ENCODE peak calls at places on chromosome 3, in nine cellular contexts. U, A, F, E, G, D, T, V and Q are unnamed samples.

GRCh38 chr3:52216585-52217408 is 8.6 kb downstream of the TLR9 start:
- DNase-seq in U (no peak), T (peak), F (no peak), D (peak), G (peak), V (peak), E (peak), A (peak), Q (no peak)

GRCh38 chr3:165195628-165196576 is at the start of gene SLITRK3:
- DNase-seq in D (peak), T (no peak), E (no peak), U (peak), F (no peak), A (peak), V (no peak), G (no peak), Q (peak)

GRCh38 chr3:139288266-139288821 is 55.5 kb upstream of the MRPS22 start:
- DNase-seq in V (peak), E (peak), F (no peak), T (no peak), U (no peak), G (peak), D (no peak), A (no peak), Q (no peak)

GRCh38 chr3:16140116-16140893 is 34.2 kb upstream of the GALNT15 start:
- DNase-seq in T (no peak), V (no peak), A (no peak), D (no peak), U (no peak), F (no peak), G (no peak), E (peak), Q (no peak)

GRCh38 chr3:188099907-188100306 is 54.0 kb upstream of the LPP start:
- DNase-seq in F (no peak), V (no peak), G (no peak), D (no peak), U (no peak), A (no peak), E (no peak), T (no peak), Q (no peak)

GRCh38 chr3:70815817-70816216 is 503.4 kb upstream of the MDFIC2 start:
- DNase-seq in A (no peak), F (no peak), D (no peak), V (no peak), E (no peak), G (no peak), T (no peak), U (no peak), Q (no peak)

GRCh38 chr3:184756151-184756681 is 44.4 kb upstream of the MAGEF1 start:
- DNase-seq in G (no peak), A (peak), E (no peak), V (no peak), U (no peak), T (no peak), F (no peak), D (no peak), Q (no peak)

GRCh38 chr3:190155752-190156151 is 35.1 kb upstream of the P3H2 start:
- DNase-seq in E (no peak), V (no peak), D (no peak), U (no peak), A (no peak), G (peak), T (no peak), F (no peak), Q (no peak)

GRCh38 chr3:11062704-11063103 is 70.2 kb downstream of the SLC6A1 start:
- DNase-seq in V (no peak), A (no peak), T (no peak), F (no peak), E (no peak), U (no peak), G (no peak), D (no peak), Q (no peak)

GRCh38 chr3:27669505-27670085 is 52.5 kb downstream of the EOMES start:
- DNase-seq in U (no peak), G (no peak), D (no peak), V (no peak), E (no peak), A (no peak), T (no peak), F (no peak), Q (no peak)

GRCh38 chr3:133927543-133928066 is 31.9 kb upstream of the RAB6B start:
- DNase-seq in G (peak), E (peak), V (peak), A (peak), T (peak), D (peak), U (peak), F (peak), Q (peak)

GRCh38 chr3:13580256-13581023 is 31.5 kb downstream of the FBLN2 start:
- DNase-seq in F (no peak), A (no peak), E (no peak), V (no peak), U (no peak), G (no peak), D (no peak), T (no peak), Q (no peak)

GRCh38 chr3:22960326-22960984 is 242.7 kb upstream of the UBE2E2 start:
- DNase-seq in V (peak), T (peak), U (peak), D (no peak), G (peak), E (peak), F (peak), A (no peak), Q (peak)

GRCh38 chr3:20061331-20061730 is 21.1 kb downstream of the KAT2B start:
- DNase-seq in E (no peak), A (no peak), U (no peak), F (no peak), G (no peak), D (no peak), T (no peak), V (no peak), Q (no peak)

GRCh38 chr3:109177888-109178287 is 41.4 kb downstream of the C3orf85 start:
- DNase-seq in E (no peak), A (no peak), G (no peak), D (no peak), V (no peak), T (no peak), U (no peak), F (no peak), Q (no peak)

GRCh38 chr3:192747746-192748145 is 20.4 kb upstream of the FGF12 start:
- DNase-seq in A (no peak), G (no peak), F (no peak), T (no peak), U (no peak), E (no peak), V (no peak), D (no peak), Q (no peak)

GRCh38 chr3:50444213-50444612 is 59.2 kb downstream of the CACNA2D2 start:
- DNase-seq in T (no peak), U (no peak), A (no peak), D (no peak), G (no peak), E (peak), F (no peak), V (no peak), Q (no peak)

GRCh38 chr3:27079427-27080105 is 289.6 kb downstream of the NEK10 start:
- DNase-seq in G (no peak), D (no peak), U (no peak), E (peak), A (no peak), F (no peak), T (no peak), V (no peak), Q (no peak)

GRCh38 chr3:167057586-167057985 is 322.5 kb downstream of the ZBBX start:
- DNase-seq in A (no peak), E (no peak), V (no peak), D (no peak), U (no peak), G (no peak), T (no peak), F (no peak), Q (no peak)

GRCh38 chr3:146148468-146148931 is 12.5 kb downstream of the PLOD2 start:
- DNase-seq in E (peak), U (no peak), T (no peak), D (no peak), A (no peak), V (no peak), G (no peak), F (no peak), Q (no peak)

DNA sequence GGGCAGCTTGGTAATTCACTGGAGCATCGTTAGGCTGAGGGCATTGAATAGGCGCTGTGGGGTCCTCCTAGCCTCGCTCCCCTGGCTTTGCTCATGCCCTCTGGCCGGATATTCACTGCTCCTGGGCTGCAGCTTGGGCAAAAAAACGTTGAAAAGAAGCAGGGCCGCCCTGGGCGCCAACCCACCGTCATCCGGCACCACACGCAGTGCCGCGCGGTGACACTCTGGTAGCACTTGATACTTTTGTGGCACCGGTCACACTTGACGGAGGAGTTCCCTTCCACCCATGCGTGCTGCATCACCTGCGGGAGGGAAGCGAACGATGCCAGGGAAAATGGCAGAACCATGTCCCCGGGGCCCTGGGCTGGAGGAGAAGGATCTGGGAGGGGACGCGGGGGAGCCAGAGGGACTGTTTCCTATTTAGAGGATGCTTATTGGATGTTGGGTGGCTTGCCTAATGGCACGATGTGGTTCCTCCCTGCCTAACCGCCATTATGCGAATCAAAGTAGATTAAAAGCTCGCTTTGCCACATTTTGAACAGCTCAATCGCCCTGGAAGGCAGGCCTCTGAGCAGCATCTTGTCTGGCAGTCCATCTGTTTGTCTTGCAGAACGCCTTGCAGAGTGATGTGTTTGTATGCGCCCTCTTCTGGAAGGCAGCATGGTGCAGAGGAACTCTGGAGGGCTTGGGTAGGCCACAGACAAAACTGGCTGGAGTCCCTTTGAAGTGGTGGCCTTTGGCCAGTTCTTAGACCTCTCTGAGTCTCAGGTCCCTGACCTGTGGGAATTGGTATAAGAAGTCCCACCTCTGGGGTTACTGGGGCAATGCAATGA is 93.2 kb downstream of the DGKG start:
- DNase-seq in D (peak), T (no peak), F (no peak), A (peak), V (no peak), E (peak), U (no peak), G (no peak), Q (peak)
- TF ChIP-seq CTCF in D (peak), T (peak), F (peak), A (peak), V (no peak), E (peak), U (no peak), G (peak), Q (peak)

GRCh38 chr3:69738291-69738690 is 973 bp upstream of the MITF start:
- DNase-seq in G (no peak), D (no peak), F (no peak), U (no peak), E (peak), A (no peak), T (no peak), V (no peak), Q (no peak)
- TF ChIP-seq CTCF in G (no peak), D (no peak), F (no peak), U (no peak), E (no peak), A (no peak), T (no peak), V (no peak), Q (no peak)

DNA sequence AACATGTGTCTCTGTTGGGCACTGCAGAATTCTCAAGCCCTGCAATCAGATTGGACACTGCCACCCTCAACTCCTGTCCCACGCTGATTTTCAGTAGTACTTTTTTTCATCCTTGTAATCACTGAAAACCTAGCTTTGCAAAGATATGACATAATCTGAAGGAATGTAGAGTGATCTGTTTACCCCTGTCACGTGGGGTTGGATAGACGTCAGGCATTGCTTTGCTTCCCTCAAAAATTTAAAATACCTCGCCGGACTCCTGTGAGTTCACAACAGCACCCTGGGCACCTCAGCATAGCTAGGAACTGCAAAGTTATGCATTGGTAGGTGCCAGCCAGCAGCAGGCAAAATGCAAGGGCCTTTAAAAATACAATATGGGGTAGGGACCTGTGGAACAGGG is 71.1 kb upstream of the OXTR start:
- DNase-seq in V (no peak), T (no peak), F (no peak), G (no peak), U (no peak), E (peak), A (no peak), D (no peak), Q (no peak)
- TF ChIP-seq CTCF in V (no peak), T (no peak), F (no peak), G (no peak), U (no peak), E (no peak), A (no peak), D (no peak), Q (no peak)

GRCh38 chr3:157354722-157355121 is 81.9 kb upstream of the PTX3 start:
- DNase-seq in G (no peak), V (no peak), U (no peak), T (no peak), F (peak), E (peak), A (no peak), D (no peak), Q (no peak)
- TF ChIP-seq CTCF in G (no peak), V (no peak), U (peak), T (peak), F (peak), E (peak), A (peak), D (peak), Q (peak)

GRCh38 chr3:37536033-37536432 is 325.6 kb upstream of the CTDSPL start:
- DNase-seq in A (no peak), D (no peak), F (no peak), T (no peak), E (no peak), G (no peak), V (no peak), U (no peak), Q (no peak)
- TF ChIP-seq CTCF in A (no peak), D (no peak), F (no peak), T (no peak), E (no peak), G (no peak), V (no peak), U (no peak), Q (no peak)

GRCh38 chr3:79406175-79406574 is 361.6 kb downstream of the ROBO1 start:
- DNase-seq in T (no peak), U (no peak), F (no peak), V (no peak), A (peak), G (no peak), D (no peak), E (peak), Q (no peak)
- TF ChIP-seq CTCF in T (no peak), U (no peak), F (no peak), V (no peak), A (peak), G (no peak), D (peak), E (peak), Q (peak)

GRCh38 chr3:118729546-118729945 is 305.1 kb downstream of the IGSF11 start:
- DNase-seq in T (no peak), E (no peak), V (no peak), U (no peak), G (no peak), F (no peak), A (peak), D (no peak), Q (no peak)
- TF ChIP-seq CTCF in T (no peak), E (no peak), V (no peak), U (no peak), G (no peak), F (no peak), A (peak), D (no peak), Q (no peak)

DNA sequence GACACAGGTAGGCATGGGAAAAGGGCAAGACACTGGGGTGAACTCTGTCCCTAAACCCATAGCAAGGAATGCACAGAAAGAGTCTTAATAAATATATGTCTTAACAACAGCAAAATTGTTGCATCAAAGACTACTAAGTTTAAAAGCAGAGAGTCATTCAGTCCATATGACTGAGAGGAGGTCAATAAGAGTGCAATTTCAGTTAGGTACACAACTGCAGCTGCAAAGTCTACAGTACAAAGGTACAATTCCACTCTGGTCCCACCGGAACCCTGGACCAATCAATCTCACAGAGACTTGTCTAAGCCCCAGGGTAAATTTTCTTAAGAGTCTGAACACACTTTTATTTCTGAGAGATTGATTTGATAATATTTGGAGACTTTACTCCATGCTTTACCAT is 6.9 kb downstream of the CP start:
- DNase-seq in E (no peak), F (no peak), G (no peak), U (no peak), V (no peak), D (no peak), T (no peak), A (no peak), Q (no peak)
- TF ChIP-seq CTCF in E (no peak), F (no peak), G (no peak), U (no peak), V (no peak), D (no peak), T (no peak), A (no peak), Q (no peak)

GRCh38 chr3:127665586-127665985 is 7.2 kb upstream of the ABTB1 start:
- DNase-seq in T (no peak), D (no peak), E (no peak), F (no peak), G (no peak), V (no peak), A (no peak), U (no peak), Q (no peak)
- TF ChIP-seq CTCF in T (no peak), D (no peak), E (no peak), F (no peak), G (no peak), V (no peak), A (no peak), U (no peak), Q (no peak)

GRCh38 chr3:24498796-24499195 is 4.1 kb upstream of the THRB start:
- DNase-seq in G (no peak), A (no peak), U (no peak), V (no peak), F (no peak), D (no peak), T (no peak), E (no peak), Q (no peak)

GRCh38 chr3:24495334-24495994 is 814 bp upstream of the THRB start:
- DNase-seq in U (peak), E (peak), V (peak), G (peak), A (peak), F (peak), T (peak), D (no peak), Q (peak)

GRCh38 chr3:24498391-24498790 is 3.7 kb upstream of the THRB start:
- DNase-seq in G (no peak), T (no peak), E (no peak), D (no peak), A (no peak), V (no peak), F (no peak), U (no peak), Q (no peak)

GRCh38 chr3:24497942-24498341 is 3.3 kb upstream of the THRB start:
- DNase-seq in A (no peak), T (no peak), F (no peak), D (no peak), V (no peak), E (no peak), U (no peak), G (no peak), Q (no peak)

GRCh38 chr3:24496529-24497482 is 2.2 kb upstream of the THRB start:
- DNase-seq in T (peak), D (peak), A (peak), U (peak), G (peak), E (peak), V (peak), F (peak), Q (peak)
- TF ChIP-seq CTCF in T (peak), D (peak), A (peak), U (peak), G (peak), E (peak), V (peak), F (no peak), Q (peak)